ENCODE peak calls at places on chromosomes 12 and 14, in four cellular contexts. E, N, J and R are unnamed samples. For H3K4me1, the result is how much of the 10 kb centered on the place peaks cover.

GRCh38 chr12:90827567-90827966 is 127.4 kb downstream of the CCER1 start:
- DNase-seq in E (no peak), N (no peak), J (no peak), R (no peak)

GRCh38 chr14:90574640-90575131 is 177.9 kb downstream of the CALM1 start:
- DNase-seq in E (no peak), N (no peak), J (no peak), R (no peak)

GRCh38 chr12:20369164-20370000 is 1.0 kb downstream of the PDE3A start:
- DNase-seq in E (peak), N (peak), J (peak), R (peak)

GRCh38 chr14:49401373-49401772 is 184.8 kb downstream of the RPS29 start:
- DNase-seq in E (no peak), N (no peak), J (no peak), R (no peak)

GRCh38 chr12:127280393-127281275 is 986.3 kb upstream of the TMEM132C start:
- DNase-seq in E (peak), N (peak), J (peak), R (peak)

GRCh38 chr12:119693006-119693405 is 25.1 kb downstream of the PRKAB1 start:
- DNase-seq in E (no peak), N (no peak), J (no peak), R (peak)

GRCh38 chr14:105075364-105076295 is 10.4 kb upstream of the GPR132 start:
- DNase-seq in E (no peak), N (peak), J (no peak), R (no peak)

GRCh38 chr14:105213396-105213795 is 32.3 kb upstream of the NUDT14 start:
- DNase-seq in E (no peak), N (no peak), J (no peak), R (no peak)

GRCh38 chr14:92531151-92531873 is 17.7 kb downstream of the RIN3 start:
- DNase-seq in E (no peak), N (no peak), J (no peak), R (peak)

GRCh38 chr12:91370086-91370868 is 187.7 kb upstream of the DCN start:
- DNase-seq in E (no peak), N (no peak), J (no peak), R (no peak)

GRCh38 chr14:105410642-105411016 is 9.0 kb upstream of the MTA1 start:
- DNase-seq in E (no peak), N (no peak), J (no peak), R (no peak)

GRCh38 chr12:53696285-53696654 is 20.4 kb upstream of the ATP5MC2 start:
- DNase-seq in E (no peak), N (peak), J (peak), R (peak)

GRCh38 chr12:15186593-15186992 is 34.6 kb downstream of the RERG start:
- DNase-seq in E (no peak), N (no peak), J (no peak), R (no peak)

GRCh38 chr12:53577941-53578352 is 48.2 kb downstream of the ATF7 start:
- DNase-seq in E (no peak), N (no peak), J (no peak), R (no peak)

GRCh38 chr12:51819851-51820720 is 28.4 kb downstream of the FIGNL2 start:
- DNase-seq in E (no peak), N (no peak), J (no peak), R (no peak)

GRCh38 chr12:98456583-98457573 is 58.5 kb upstream of the TMPO start:
- DNase-seq in E (no peak), N (peak), J (peak), R (peak)

GRCh38 chr12:16726879-16727278 is 120.9 kb upstream of the LMO3 start:
- DNase-seq in E (no peak), N (no peak), J (no peak), R (no peak)

GRCh38 chr14:80164991-80165390 is 46.3 kb downstream of the DIO2 start:
- DNase-seq in E (no peak), N (no peak), J (no peak), R (no peak)

GRCh38 chr14:90114554-90114953 is 52.8 kb downstream of the KCNK13 start:
- DNase-seq in E (no peak), N (no peak), J (no peak), R (peak)

GRCh38 chr12:103698752-103699540 is 111.9 kb downstream of the STAB2 start:
- DNase-seq in E (no peak), N (no peak), J (no peak), R (no peak)

GRCh38 chr12:108635201-108635996 is 1.7 kb upstream of the SELPLG start:
- DNase-seq in E (peak), N (no peak), J (no peak), R (peak)

GRCh38 chr12:69479675-69480074 is 9.5 kb downstream of the FRS2 start:
- DNase-seq in E (no peak), N (no peak), J (no peak), R (no peak)

GRCh38 chr14:30656190-30656632 is 34.1 kb downstream of the SCFD1 start:
- DNase-seq in E (peak), N (no peak), J (peak), R (peak)

GRCh38 chr12:83434600-83434999 is 747.9 kb downstream of the TMTC2 start:
- DNase-seq in E (no peak), N (no peak), J (no peak), R (no peak)

GRCh38 chr12:25761356-25761755 is 197.1 kb upstream of the RASSF8 start:
- DNase-seq in E (no peak), N (no peak), J (no peak), R (no peak)

GRCh38 chr12:26689281-26689841 is 143.6 kb downstream of the ITPR2 start:
- DNase-seq in E (no peak), N (no peak), J (no peak), R (no peak)

GRCh38 chr14:63435838-63436237 is 107.3 kb downstream of the PPP2R5E start:
- DNase-seq in E (no peak), N (peak), J (no peak), R (no peak)

GRCh38 chr12:81992461-81992860 is 233.3 kb upstream of the PPFIA2 start:
- DNase-seq in E (peak), N (no peak), J (peak), R (peak)

GRCh38 chr14:74606727-74607126 is 5.3 kb downstream of the LTBP2 start:
- DNase-seq in E (no peak), N (no peak), J (no peak), R (no peak)

GRCh38 chr14:74605531-74606223 is 6.4 kb downstream of the LTBP2 start:
- DNase-seq in E (no peak), N (no peak), J (no peak), R (no peak)

GRCh38 chr14:74601982-74602381 is 10.1 kb downstream of the LTBP2 start:
- DNase-seq in E (no peak), N (no peak), J (no peak), R (peak)

GRCh38 chr14:74604896-74605295 is 7.1 kb downstream of the LTBP2 start:
- DNase-seq in E (no peak), N (no peak), J (no peak), R (no peak)

DNA sequence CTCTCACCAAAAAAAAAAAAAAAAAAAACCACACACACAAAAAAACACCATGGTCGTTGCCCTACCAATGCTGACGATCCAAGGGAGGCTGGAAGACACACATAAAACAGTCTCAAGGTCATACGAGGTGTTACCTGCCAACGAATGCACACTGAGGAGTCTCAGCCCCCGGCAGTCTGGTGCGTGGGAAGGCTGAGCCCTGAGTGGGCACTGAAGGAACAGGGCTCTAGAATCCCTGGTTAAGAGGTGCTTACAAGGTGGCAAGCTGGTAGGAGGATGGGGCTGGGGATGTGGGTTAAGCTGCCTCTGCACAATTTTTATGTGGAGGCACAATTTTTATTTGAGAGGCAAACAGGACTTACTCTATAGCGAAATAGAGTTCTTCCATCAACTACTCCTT is 7.9 kb downstream of the LTBP2 start:
- DNase-seq in E (no peak), N (no peak), J (no peak), R (no peak)
- H3K4me1 ChIP-seq in E (under half), N (under half), J (under half), R (under half)

DNA sequence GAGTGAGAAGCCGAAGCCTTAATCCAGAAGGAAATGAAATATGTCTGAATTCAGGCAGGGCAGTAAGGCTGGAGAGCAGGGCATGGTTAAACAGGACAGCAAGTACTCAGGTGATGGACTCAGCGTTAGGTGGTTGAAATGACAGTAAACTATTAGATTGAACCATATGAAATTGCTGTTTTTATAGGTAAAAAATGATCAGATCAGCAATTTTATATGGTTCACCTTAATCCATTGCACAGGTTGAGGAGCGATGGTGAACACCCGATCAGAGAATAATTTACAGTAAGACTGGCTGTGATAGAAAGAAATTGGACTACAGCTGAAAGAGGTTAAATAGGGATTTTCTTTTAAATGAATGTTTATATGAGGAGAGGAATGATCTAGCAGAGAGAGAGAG is 56.6 kb downstream of the TTC6 start:
- DNase-seq in E (no peak), N (no peak), J (no peak), R (no peak)
- H3K27ac ChIP-seq in E (no peak), N (no peak), J (no peak), R (no peak)

DNA sequence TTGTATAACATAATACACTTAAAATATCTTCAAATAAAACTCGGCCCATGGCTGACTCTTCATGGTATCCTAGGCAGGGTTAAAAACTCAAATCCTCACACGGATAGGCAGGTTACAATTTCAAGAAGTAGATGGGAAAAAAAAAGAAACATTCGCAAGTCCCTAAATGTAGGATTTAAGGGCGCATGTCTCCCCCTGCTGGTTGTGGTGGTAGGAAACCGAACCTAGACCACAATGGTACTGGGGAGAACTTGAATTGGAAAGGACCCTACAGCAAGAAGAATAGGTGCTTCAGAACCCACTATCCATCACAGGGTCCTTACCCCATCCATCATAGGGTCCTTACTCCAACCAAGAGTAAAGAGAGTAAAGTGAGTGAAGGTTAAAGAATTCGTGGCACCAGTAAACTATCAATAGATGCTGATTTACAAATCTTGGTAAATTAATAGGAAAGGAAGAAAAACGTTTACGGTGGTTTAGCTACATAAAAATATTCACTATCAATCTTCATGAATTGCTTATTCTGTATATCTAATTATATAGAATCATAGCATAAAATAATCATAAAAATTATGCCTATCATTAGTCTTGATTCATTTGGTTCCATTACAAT is 3.3 kb upstream of the CIPC start:
- DNase-seq in E (peak), N (peak), J (peak), R (peak)
- H3K4me1 ChIP-seq in E (under half), N (under half), J (under half), R (under half)

GRCh38 chr14:100839573-100840175 is 13.8 kb downstream of the MEG3 start:
- DNase-seq in E (no peak), N (peak), J (peak), R (no peak)
- H3K27ac ChIP-seq in E (no peak), N (no peak), J (peak), R (no peak)